ENCODE peak calls at places on chromosomes 12 and 14, in four cellular contexts. C, B, M and P are unnamed samples.

GRCh38 chr12:121033625-121034349 is 5.3 kb downstream of the OASL start:
- DNase-seq in C (peak), B (no peak), M (no peak), P (no peak)

GRCh38 chr14:99968156-99968920 is 96.9 kb upstream of the EVL start:
- DNase-seq in C (no peak), B (no peak), M (no peak), P (no peak)

GRCh38 chr12:16626991-16627390 is 21.0 kb upstream of the LMO3 start:
- DNase-seq in C (no peak), B (no peak), M (no peak), P (no peak)

GRCh38 chr12:27843714-27844245 is 63.7 kb upstream of the MANSC4 start:
- DNase-seq in C (no peak), B (peak), M (no peak), P (no peak)

GRCh38 chr14:102086972-102087761 is at the start of gene HSP90AA1:
- DNase-seq in C (peak), B (peak), M (peak), P (peak)

GRCh38 chr14:67856806-67857205 is 37.2 kb downstream of the RAD51B start:
- DNase-seq in C (no peak), B (no peak), M (no peak), P (no peak)

GRCh38 chr12:75329918-75330826 is at the start of gene CAPS2:
- DNase-seq in C (peak), B (peak), M (peak), P (peak)

GRCh38 chr12:125412506-125412905 is 347.3 kb downstream of the AACS start:
- DNase-seq in C (no peak), B (no peak), M (no peak), P (no peak)

GRCh38 chr14:89681086-89682018 is 264.3 kb upstream of the FOXN3 start:
- DNase-seq in C (peak), B (no peak), M (no peak), P (no peak)

GRCh38 chr12:56601503-56601902 is 28.6 kb downstream of the BAZ2A start:
- DNase-seq in C (peak), B (peak), M (no peak), P (no peak)

GRCh38 chr14:77203611-77204456 is 22.2 kb downstream of the TMEM63C start:
- DNase-seq in C (no peak), B (no peak), M (no peak), P (no peak)

GRCh38 chr14:99382781-99383456 is 97.7 kb downstream of the SETD3 start:
- DNase-seq in C (no peak), B (no peak), M (no peak), P (no peak)

GRCh38 chr14:104011824-104012517 is 69.6 kb upstream of the RD3L start:
- DNase-seq in C (no peak), B (no peak), M (no peak), P (no peak)

GRCh38 chr14:34111933-34112332 is 161.1 kb upstream of the EGLN3 start:
- DNase-seq in C (no peak), B (no peak), M (no peak), P (no peak)

GRCh38 chr12:52794479-52795331 is 1.2 kb downstream of the KRT3 start:
- DNase-seq in C (no peak), B (no peak), M (no peak), P (no peak)

GRCh38 chr14:99686557-99687283 is 2.6 kb downstream of the CYP46A1 start:
- DNase-seq in C (no peak), B (no peak), M (peak), P (no peak)

GRCh38 chr12:109305547-109305946 is 3.5 kb downstream of the FOXN4 start:
- DNase-seq in C (no peak), B (no peak), M (no peak), P (no peak)

GRCh38 chr12:16880864-16881285 is 274.9 kb upstream of the LMO3 start:
- DNase-seq in C (no peak), B (peak), M (no peak), P (no peak)

GRCh38 chr12:108753969-108754368 is 22.7 kb upstream of the CORO1C start:
- DNase-seq in C (no peak), B (no peak), M (no peak), P (no peak)

GRCh38 chr14:83923836-83924235 is 1606.1 kb upstream of the FLRT2 start:
- DNase-seq in C (no peak), B (no peak), M (no peak), P (no peak)

GRCh38 chr14:91372680-91373495 is 44.7 kb downstream of the CCDC88C start:
- DNase-seq in C (peak), B (no peak), M (no peak), P (no peak)

GRCh38 chr12:49059063-49059384 is 1.6 kb downstream of the KMT2D start:
- DNase-seq in C (no peak), B (no peak), M (no peak), P (no peak)

GRCh38 chr14:54796961-54797360 is 105.7 kb downstream of the GCH1 start:
- DNase-seq in C (no peak), B (no peak), M (no peak), P (no peak)

GRCh38 chr14:68874746-68875155 is 81.9 kb upstream of the ZFP36L1 start:
- DNase-seq in C (no peak), B (no peak), M (no peak), P (no peak)
- H3K4me3 ChIP-seq in C (no peak), B (no peak), M (no peak), P (no peak)

GRCh38 chr14:41782488-41782887 is 175.8 kb downstream of the LRFN5 start:
- DNase-seq in C (no peak), B (no peak), M (no peak), P (no peak)

GRCh38 chr14:41785696-41786095 is 179.0 kb downstream of the LRFN5 start:
- DNase-seq in C (no peak), B (no peak), M (no peak), P (no peak)

GRCh38 chr14:41783403-41783802 is 176.7 kb downstream of the LRFN5 start:
- DNase-seq in C (no peak), B (no peak), M (no peak), P (no peak)
- H3K4me3 ChIP-seq in C (no peak), B (no peak), M (no peak), P (no peak)

GRCh38 chr12:3177778-3178435 is 100.7 kb downstream of the TSPAN9 start:
- DNase-seq in C (peak), B (no peak), M (no peak), P (no peak)

GRCh38 chr12:3179731-3180130 is 102.6 kb downstream of the TSPAN9 start:
- DNase-seq in C (peak), B (no peak), M (no peak), P (no peak)

GRCh38 chr12:3176754-3177153 is 99.6 kb downstream of the TSPAN9 start:
- DNase-seq in C (no peak), B (no peak), M (no peak), P (no peak)

GRCh38 chr12:3182426-3182825 is 105.2 kb downstream of the TSPAN9 start:
- DNase-seq in C (no peak), B (no peak), M (no peak), P (no peak)

GRCh38 chr12:3178671-3179413 is 101.7 kb downstream of the TSPAN9 start:
- DNase-seq in C (no peak), B (no peak), M (no peak), P (no peak)
- H3K4me3 ChIP-seq in C (no peak), B (no peak), M (no peak), P (no peak)

GRCh38 chr12:116861331-116861730 is 19.9 kb downstream of the HRK start:
- DNase-seq in C (peak), B (no peak), M (no peak), P (no peak)

GRCh38 chr12:116863275-116863767 is 17.9 kb downstream of the HRK start:
- DNase-seq in C (no peak), B (no peak), M (no peak), P (no peak)

GRCh38 chr12:116856729-116857128 is 24.5 kb downstream of the HRK start:
- DNase-seq in C (no peak), B (no peak), M (no peak), P (no peak)

GRCh38 chr12:116862167-116862566 is 19.1 kb downstream of the HRK start:
- DNase-seq in C (no peak), B (no peak), M (no peak), P (no peak)

DNA sequence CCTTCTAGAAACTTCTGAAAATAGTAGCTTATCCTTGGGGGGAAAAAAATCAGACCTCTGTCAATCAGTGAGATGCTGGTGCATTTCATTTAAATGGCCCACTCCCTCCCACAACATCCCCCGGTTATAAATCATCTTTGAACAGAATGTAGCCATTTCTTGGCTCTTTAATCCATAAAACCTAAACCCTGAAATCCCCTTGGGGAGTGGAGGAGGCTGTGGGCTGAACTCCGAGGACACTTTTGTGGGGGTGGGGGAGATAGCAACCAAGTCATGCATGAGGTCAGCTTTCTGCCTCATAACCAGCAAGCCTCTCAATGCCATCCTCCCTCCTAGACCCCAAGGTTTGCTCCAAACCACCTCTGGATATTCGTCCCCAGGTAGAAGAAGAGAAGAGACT is 21.0 kb downstream of the HRK start:
- DNase-seq in C (no peak), B (no peak), M (no peak), P (no peak)
- H3K4me3 ChIP-seq in C (no peak), B (no peak), M (no peak), P (no peak)

GRCh38 chr14:88553886-88554457 is 835 bp downstream of the PTPN21 start:
- DNase-seq in C (no peak), B (no peak), M (no peak), P (no peak)

GRCh38 chr14:88554458-88555286 is at the start of gene PTPN21:
- DNase-seq in C (no peak), B (peak), M (peak), P (peak)

GRCh38 chr14:88551936-88552565 is 2.8 kb downstream of the PTPN21 start:
- DNase-seq in C (no peak), B (no peak), M (peak), P (no peak)

GRCh38 chr14:88551094-88551870 is 3.5 kb downstream of the PTPN21 start:
- DNase-seq in C (no peak), B (peak), M (peak), P (peak)

DNA sequence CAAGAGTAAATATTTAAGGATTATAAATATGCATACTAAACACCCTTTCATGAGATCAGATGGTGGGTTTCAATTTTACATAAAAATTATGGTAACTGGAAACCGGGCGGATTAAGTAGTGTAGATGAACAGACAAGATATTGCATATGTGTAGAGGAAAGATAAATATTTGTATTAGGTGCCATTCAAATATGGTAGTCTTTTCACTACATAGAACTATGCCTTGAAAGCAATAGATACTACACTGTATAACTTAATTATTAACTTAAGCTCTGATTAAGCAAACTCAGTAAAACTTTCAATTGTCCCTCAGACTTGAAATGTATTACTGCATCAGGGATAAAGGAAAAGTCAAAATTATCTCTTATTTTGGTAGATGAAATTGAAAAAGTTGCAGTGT is 1.9 kb downstream of the PTPN21 start:
- DNase-seq in C (no peak), B (no peak), M (no peak), P (no peak)
- H3K4me3 ChIP-seq in C (no peak), B (no peak), M (no peak), P (peak)

GRCh38 chr12:132492522-132492921 is 2.6 kb downstream of the FBRSL1 start:
- DNase-seq in C (peak), B (no peak), M (no peak), P (no peak)
- H3K4me3 ChIP-seq in C (peak), B (no peak), M (no peak), P (no peak)

DNA sequence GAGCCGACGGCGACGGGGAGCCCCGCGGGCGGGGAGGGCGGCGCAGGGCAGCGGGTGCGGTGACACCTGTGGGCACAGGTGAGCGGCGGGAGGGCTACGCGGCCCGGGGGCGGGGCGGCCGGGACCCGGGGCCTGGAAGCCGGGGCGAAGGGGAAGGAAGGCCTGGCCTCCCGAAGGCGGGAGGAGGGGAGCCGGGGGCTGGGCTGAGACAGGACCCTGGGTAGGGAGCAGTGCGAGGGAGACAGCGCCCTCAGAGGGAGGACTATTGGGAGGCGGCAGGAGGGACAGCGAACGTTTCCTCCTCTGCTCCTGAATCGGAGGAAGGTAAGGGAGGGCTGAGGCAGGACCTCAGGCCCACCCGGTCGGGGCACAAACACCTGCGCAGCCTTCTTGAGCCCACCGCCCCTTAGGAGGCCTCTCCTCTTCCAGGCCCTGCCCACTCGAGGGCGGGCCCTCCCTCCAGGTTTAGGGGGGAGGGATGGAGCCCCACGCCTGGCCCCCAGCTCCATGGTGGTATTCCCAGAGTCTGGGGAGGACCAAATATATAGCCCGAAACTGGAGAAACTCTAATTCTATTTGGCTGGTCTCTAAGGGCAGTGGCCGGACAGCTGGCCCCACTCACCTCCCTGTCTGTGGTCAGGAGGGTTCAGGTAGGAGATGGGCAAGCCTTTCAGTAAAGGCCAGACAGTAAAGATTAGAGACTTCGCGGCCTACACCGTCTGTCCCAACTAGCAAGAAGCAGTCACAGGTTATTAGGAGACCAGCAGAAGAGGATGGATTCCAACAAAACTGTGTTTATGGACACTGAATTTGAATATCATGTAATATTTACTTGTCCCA is 509 bp downstream of the PLEKHG6 start:
- DNase-seq in C (no peak), B (peak), M (peak), P (no peak)
- H3K4me3 ChIP-seq in C (no peak), B (peak), M (peak), P (peak)

GRCh38 chr14:60251877-60252276 is 2.9 kb downstream of the PPM1A start:
- DNase-seq in C (no peak), B (no peak), M (no peak), P (no peak)
- H3K4me3 ChIP-seq in C (peak), B (no peak), M (peak), P (no peak)

GRCh38 chr12:107441906-107442305 is 243.7 kb upstream of the PWP1 start:
- DNase-seq in C (peak), B (no peak), M (no peak), P (no peak)
- H3K4me3 ChIP-seq in C (peak), B (no peak), M (peak), P (peak)